ENCODE peak calls at places on chromosomes 3 and 15, in six cellular contexts. R is esophagus squamous epithelium; L is right atrium auricular region; E is right cardiac atrium; V is CD8-positive, alpha-beta T cell; J is fibroblast of lung. G is an unnamed sample.

GRCh38 chr3:129577356-129577755 is 29.1 kb downstream of the PLXND1 start:
- DNase-seq in L (no peak), J (no peak), R (no peak), E (peak; percentile 64), V (no peak), G (no peak)

GRCh38 chr15:64426845-64427465 is 33.4 kb upstream of the ZNF609 start:
- DNase-seq in R (no peak), J (peak; percentile 37), E (no peak), V (no peak), L (no peak), G (no peak)

GRCh38 chr3:66486646-66487045 is 14.2 kb downstream of the LRIG1 start:
- DNase-seq in E (no peak), L (no peak), V (no peak), R (no peak), J (peak; percentile 92), G (no peak)

GRCh38 chr15:39854161-39854560 is 65.9 kb downstream of the GPR176 start:
- DNase-seq in R (no peak), E (no peak), J (no peak), L (no peak), V (no peak), G (no peak)

GRCh38 chr3:29949131-29949530 is 657.3 kb upstream of the TGFBR2 start:
- DNase-seq in V (no peak), J (peak; percentile 43), L (no peak), E (no peak), R (no peak), G (no peak)

GRCh38 chr3:190012314-190012782 is 108.3 kb downstream of the P3H2 start:
- DNase-seq in J (peak; percentile 92), L (no peak), R (no peak), E (no peak), V (no peak), G (no peak)

GRCh38 chr3:4904801-4905695 is 74.2 kb upstream of the BHLHE40 start:
- DNase-seq in V (no peak), L (no peak), R (no peak), E (no peak), J (peak; percentile 43), G (no peak)

GRCh38 chr15:62569460-62570404 is 404.6 kb upstream of the C2CD4B start:
- DNase-seq in E (peak; percentile 87), L (peak; percentile 89), J (peak; percentile 87), R (no peak), V (no peak), G (no peak)

GRCh38 chr15:54576303-54576935 is 598.2 kb downstream of the UNC13C start:
- DNase-seq in V (no peak), J (no peak), E (no peak), L (no peak), R (no peak), G (no peak)

GRCh38 chr3:46191730-46192129 is 16.4 kb downstream of the CCR1 start:
- DNase-seq in E (no peak), J (no peak), V (no peak), L (no peak), R (no peak), G (no peak)

GRCh38 chr15:98025237-98025636 is 64.7 kb downstream of the ARRDC4 start:
- DNase-seq in L (no peak), R (no peak), E (no peak), V (no peak), J (peak; percentile 70), G (no peak)

GRCh38 chr15:42131826-42132806 is 24.3 kb downstream of the PLA2G4F start:
- DNase-seq in R (no peak), L (peak; percentile 48), V (no peak), E (no peak), J (no peak), G (no peak)

GRCh38 chr15:58632789-58633188 is 116.7 kb downstream of the ADAM10 start:
- DNase-seq in L (no peak), J (peak; percentile 61), V (no peak), E (no peak), R (no peak), G (no peak)

GRCh38 chr3:99425930-99426329 is 212.5 kb upstream of the COL8A1 start:
- DNase-seq in R (no peak), L (no peak), V (no peak), J (no peak), E (no peak), G (no peak)

GRCh38 chr3:46353639-46354410 is at the start of gene CCR2:
- DNase-seq in E (no peak), J (peak; percentile 9), R (no peak), L (no peak), V (no peak), G (no peak)

GRCh38 chr3:40597441-40597840 is 72.7 kb downstream of the ZNF621 start:
- DNase-seq in E (no peak), V (no peak), J (peak; percentile 73), L (no peak), R (no peak), G (no peak)

GRCh38 chr3:18900994-18901393 is 247.3 kb upstream of the KCNH8 start:
- DNase-seq in E (no peak), L (no peak), J (peak; percentile 28), V (no peak), R (no peak), G (no peak)

GRCh38 chr3:36366308-36366707 is 14.0 kb upstream of the STAC start:
- DNase-seq in R (no peak), J (no peak), E (no peak), L (no peak), V (no peak), G (no peak)

GRCh38 chr3:74614133-74614967 is at the start of gene CNTN3:
- DNase-seq in V (no peak), E (peak; percentile 15), J (peak; percentile 26), L (no peak), R (no peak), G (no peak)

GRCh38 chr3:106025151-106025722 is 156.4 kb upstream of the CBLB start:
- DNase-seq in J (peak; percentile 10), R (no peak), V (no peak), E (peak; percentile 25), L (no peak), G (no peak)

GRCh38 chr3:68878962-68879361 is 53.4 kb downstream of the TAFA4 start:
- DNase-seq in V (no peak), J (no peak), E (peak; percentile 19), L (no peak), R (no peak), G (no peak)

DNA sequence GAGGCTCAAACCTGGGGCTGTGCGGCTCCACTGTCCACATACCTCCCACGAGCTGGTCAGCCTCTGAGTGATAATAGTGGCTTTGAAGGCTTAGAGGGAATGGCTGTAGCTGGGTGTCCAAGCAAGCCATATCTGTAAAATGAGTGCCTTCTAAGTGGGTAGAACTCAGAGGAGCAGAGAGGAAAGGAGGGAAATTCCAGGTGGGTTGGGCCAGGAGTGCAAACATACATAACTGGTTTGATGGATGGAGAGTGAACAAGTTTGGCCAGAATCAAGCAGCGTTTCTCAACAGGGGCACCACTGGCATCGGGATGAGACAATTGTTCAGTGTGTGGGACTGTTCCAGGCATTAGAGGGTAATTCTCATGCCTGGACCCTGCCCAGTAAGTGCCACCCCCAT is 91.1 kb downstream of the ASB7 start:
- DNase-seq in V (no peak), R (no peak), E (no peak), J (no peak), L (no peak), G (no peak)
- H3K27me3 ChIP-seq in V (peaks cover 3% of the 10 kb centered on the region), R (no peaks in the 10 kb centered on the region), E (no peaks in the 10 kb centered on the region), J (no peaks in the 10 kb centered on the region), L (no peaks in the 10 kb centered on the region), G (no peaks in the 10 kb centered on the region)

GRCh38 chr3:27532426-27532825 is 48.2 kb upstream of the SLC4A7 start:
- DNase-seq in J (no peak), R (no peak), E (no peak), V (no peak), L (no peak), G (no peak)

GRCh38 chr3:27535809-27536392 is 51.7 kb upstream of the SLC4A7 start:
- DNase-seq in E (no peak), L (no peak), V (no peak), J (peak; percentile 80), R (no peak), G (no peak)

GRCh38 chr3:27532931-27533607 is 48.9 kb upstream of the SLC4A7 start:
- DNase-seq in R (no peak), E (no peak), V (no peak), L (no peak), J (peak; percentile 55), G (no peak)

GRCh38 chr3:27536451-27536850 is 52.3 kb upstream of the SLC4A7 start:
- DNase-seq in E (no peak), R (no peak), L (no peak), J (no peak), V (no peak), G (no peak)

GRCh38 chr3:27533718-27534578 is 49.8 kb upstream of the SLC4A7 start:
- DNase-seq in J (peak; percentile 99), E (peak; percentile 73), V (peak; percentile 5), R (no peak), L (peak; percentile 89), G (peak; percentile 11)
- H3K27ac ChIP-seq in J (peak overlapping the region; percentile 82), E (peak overlapping the region; percentile 3), V (no peak overlapping the region), R (peak overlapping the region; percentile 83), L (peak overlapping the region; percentile 68), G (peak overlapping the region; percentile 32)

GRCh38 chr3:123389338-123389910 is 59.5 kb downstream of the ADCY5 start:
- DNase-seq in R (no peak), E (no peak), J (no peak), L (no peak), V (no peak), G (no peak)

GRCh38 chr3:123386477-123387040 is 62.3 kb downstream of the ADCY5 start:
- DNase-seq in R (no peak), J (no peak), V (no peak), L (no peak), E (no peak), G (no peak)

GRCh38 chr3:123390865-123391613 is 57.9 kb downstream of the ADCY5 start:
- DNase-seq in V (no peak), R (no peak), E (no peak), J (peak; percentile 25), L (no peak), G (no peak)

GRCh38 chr3:123388050-123388449 is 60.8 kb downstream of the ADCY5 start:
- DNase-seq in R (no peak), V (no peak), E (no peak), L (no peak), J (no peak), G (no peak)

DNA sequence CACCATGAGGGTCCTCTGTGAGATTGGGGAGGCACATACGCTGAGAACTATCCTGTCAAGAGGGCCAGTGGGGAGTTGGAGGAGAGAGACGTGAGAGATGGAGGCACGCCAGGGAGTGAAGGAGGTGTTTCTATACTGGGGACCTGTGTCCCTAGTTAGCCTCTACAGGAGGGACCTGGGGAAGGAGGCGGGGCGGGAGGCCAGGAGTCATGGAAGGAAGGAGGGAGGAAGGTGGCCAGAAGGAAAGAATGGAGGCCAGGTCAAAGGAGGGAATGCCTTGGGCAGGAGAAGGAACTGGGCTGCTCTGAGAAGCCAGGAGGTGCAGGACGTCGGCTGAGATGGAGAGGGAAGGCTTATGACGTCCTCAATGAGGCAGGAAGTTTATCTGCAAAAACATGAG is 60.1 kb downstream of the ADCY5 start:
- DNase-seq in J (no peak), R (no peak), L (no peak), E (peak; percentile 41), V (no peak), G (no peak)
- H3K4me1 ChIP-seq in J (no peaks in the 10 kb centered on the region), R (no peaks in the 10 kb centered on the region), L (no peaks in the 10 kb centered on the region), E (peaks cover 27% of the 10 kb centered on the region), V (no peaks in the 10 kb centered on the region), G (no peaks in the 10 kb centered on the region)

DNA sequence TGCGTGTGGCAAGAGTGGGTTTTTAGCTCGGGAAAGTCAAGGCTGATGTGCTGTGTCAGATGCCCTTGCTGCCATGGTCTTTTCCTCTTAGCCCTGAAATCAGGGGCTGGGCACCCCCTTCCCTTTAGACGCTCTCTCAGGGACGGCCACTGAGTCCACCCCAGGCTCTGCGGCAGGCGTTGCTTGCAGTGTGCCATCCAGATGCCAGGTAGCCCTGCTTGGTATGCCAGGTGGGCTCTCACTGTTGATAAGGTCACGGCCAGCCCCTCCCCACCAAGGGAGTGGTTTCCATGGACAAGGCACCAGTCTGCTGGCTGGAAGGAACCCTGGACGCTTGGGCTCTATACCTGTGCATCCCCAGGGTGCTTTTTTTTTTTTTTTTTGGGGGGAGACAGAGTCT is 24.6 kb downstream of the FGD5 start:
- DNase-seq in V (no peak), E (no peak), J (no peak), L (no peak), R (no peak), G (no peak)
- H3K27me3 ChIP-seq in V (no peaks in the 10 kb centered on the region), E (no peaks in the 10 kb centered on the region), J (no peaks in the 10 kb centered on the region), L (no peaks in the 10 kb centered on the region), R (no peaks in the 10 kb centered on the region), G (no peaks in the 10 kb centered on the region)

G was measured in effector memory CD4-positive, alpha-beta T cell.